ENCODE peak calls at places on chromosomes 5 and 9, in seven cellular contexts. H, M, E, I, Y, F and Z are unnamed samples.
A peak's percentile ranks its signal among the peaks of the same experiment; 100 is the strongest.

GRCh38 chr9:71719585-71719984 is 48.7 kb downstream of the CEMIP2 start:
- DNase-seq in H (no peak), M (no peak), E (no peak), I (no peak), Y (no peak), F (no peak), Z (no peak)

GRCh38 chr5:87541033-87541432 is 128.3 kb upstream of the CCNH start:
- DNase-seq in H (peak; percentile 32), M (no peak), E (peak; percentile 55), I (no peak), Y (peak; percentile 88), F (no peak), Z (peak; percentile 11)

GRCh38 chr9:14170392-14170931 is 143.5 kb downstream of the NFIB start:
- DNase-seq in H (no peak), M (no peak), E (no peak), I (no peak), Y (no peak), F (no peak), Z (no peak)

GRCh38 chr5:56818409-56819026 is 3.2 kb downstream of the MAP3K1 start:
- DNase-seq in H (no peak), M (no peak), E (no peak), I (no peak), Y (no peak), F (no peak), Z (no peak)

GRCh38 chr5:111774525-111774924 is 17.5 kb upstream of the NREP start:
- DNase-seq in H (no peak), M (no peak), E (no peak), I (no peak), Y (no peak), F (no peak), Z (no peak)

GRCh38 chr9:28004900-28005299 is 431.6 kb upstream of the C9orf72 start:
- DNase-seq in H (no peak), M (no peak), E (no peak), I (no peak), Y (no peak), F (no peak), Z (no peak)

GRCh38 chr5:375336-375920 is 53.9 kb downstream of the AHRR start:
- DNase-seq in H (no peak), M (no peak), E (no peak), I (peak; percentile 56), Y (peak; percentile 38), F (no peak), Z (no peak)

GRCh38 chr5:148248894-148249293 is 10.6 kb downstream of the MARCOL start:
- DNase-seq in H (no peak), M (no peak), E (no peak), I (no peak), Y (no peak), F (no peak), Z (no peak)

GRCh38 chr9:113964740-113965095 is 88.6 kb downstream of the ZNF618 start:
- DNase-seq in H (no peak), M (no peak), E (no peak), I (no peak), Y (no peak), F (no peak), Z (no peak)

GRCh38 chr9:101376117-101376866 is 8.5 kb downstream of the BAAT start:
- DNase-seq in H (no peak), M (no peak), E (no peak), I (no peak), Y (no peak), F (no peak), Z (no peak)

GRCh38 chr5:181235323-181235688 is 8.4 kb downstream of the RACK1 start:
- DNase-seq in H (no peak), M (no peak), E (no peak), I (no peak), Y (no peak), F (no peak), Z (peak; percentile 51)

GRCh38 chr5:134437340-134438267 is 25.9 kb upstream of the CDKN2AIPNL start:
- DNase-seq in H (no peak), M (no peak), E (no peak), I (no peak), Y (no peak), F (no peak), Z (no peak)

GRCh38 chr5:156326718-156327259 is at the start of gene SGCD:
- DNase-seq in H (no peak), M (no peak), E (peak; percentile 71), I (peak; percentile 94), Y (peak; percentile 75), F (no peak), Z (no peak)

GRCh38 chr5:94181940-94182339 is 436.5 kb downstream of the KIAA0825 start:
- DNase-seq in H (no peak), M (peak; percentile 13), E (no peak), I (no peak), Y (no peak), F (peak; percentile 4), Z (peak; percentile 13)

GRCh38 chr5:50727149-50727496 is 60.7 kb downstream of the PARP8 start:
- DNase-seq in H (no peak), M (no peak), E (peak; percentile 22), I (peak; percentile 73), Y (peak; percentile 84), F (no peak), Z (no peak)

GRCh38 chr5:16600397-16600796 is 16.4 kb downstream of the RETREG1 start:
- DNase-seq in H (no peak), M (no peak), E (peak; percentile 44), I (no peak), Y (peak; percentile 62), F (no peak), Z (peak; percentile 49)

GRCh38 chr5:120228262-120229031 is 235.7 kb upstream of the PRR16 start:
- DNase-seq in H (no peak), M (peak; percentile 1), E (no peak), I (no peak), Y (no peak), F (no peak), Z (no peak)

GRCh38 chr9:92538541-92538940 is 2.8 kb upstream of the ECM2 start:
- DNase-seq in H (no peak), M (no peak), E (no peak), I (no peak), Y (no peak), F (no peak), Z (no peak)

GRCh38 chr9:86741311-86742215 is 205.7 kb downstream of the GAS1 start:
- DNase-seq in H (peak; percentile 90), M (no peak), E (no peak), I (no peak), Y (no peak), F (no peak), Z (no peak)

DNA sequence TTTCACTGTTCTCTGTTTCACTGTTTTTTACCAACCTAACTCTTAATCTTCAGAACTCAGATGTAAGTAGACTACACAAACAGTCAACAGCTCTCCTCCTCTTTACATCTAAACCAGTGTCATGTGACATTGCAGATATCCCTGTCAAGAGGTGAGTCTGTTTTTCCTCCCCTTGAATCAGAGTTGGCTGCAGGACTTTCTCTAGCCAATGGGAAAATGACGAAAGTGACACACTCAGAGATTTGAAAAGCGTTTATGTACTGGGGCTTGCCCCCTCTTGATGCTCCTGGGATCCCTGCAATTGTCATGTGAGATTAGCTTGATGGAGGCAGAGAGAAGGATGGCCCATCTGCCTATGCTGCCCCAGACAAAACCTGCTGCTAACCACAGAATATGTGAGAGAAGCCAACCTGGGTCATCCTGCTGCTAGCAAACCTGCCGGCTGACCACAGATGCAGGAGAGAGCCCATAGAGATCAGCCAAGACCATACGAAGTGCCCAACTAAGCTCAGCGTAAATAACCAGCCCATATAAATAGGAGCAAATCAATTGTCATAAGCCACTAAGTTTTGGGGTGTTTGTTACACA is 111.1 kb downstream of the ASTN2 start:
- DNase-seq in H (no peak), M (no peak), E (no peak), I (no peak), Y (no peak), F (no peak), Z (peak; percentile 65)
- H3K4me1 ChIP-seq in H (no peaks in the 10 kb centered on the region), M (no peaks in the 10 kb centered on the region), E (no peaks in the 10 kb centered on the region), I (no peaks in the 10 kb centered on the region), Y (no peaks in the 10 kb centered on the region), F (no peaks in the 10 kb centered on the region), Z (peaks cover 66% of the 10 kb centered on the region)

GRCh38 chr9:33908749-33909148 is 91.8 kb downstream of the UBE2R2 start:
- DNase-seq in H (no peak), M (no peak), E (no peak), I (no peak), Y (no peak), F (no peak), Z (no peak)

GRCh38 chr9:33905137-33905536 is 88.2 kb downstream of the UBE2R2 start:
- DNase-seq in H (no peak), M (no peak), E (no peak), I (no peak), Y (no peak), F (no peak), Z (no peak)

GRCh38 chr9:33906769-33907168 is 89.8 kb downstream of the UBE2R2 start:
- DNase-seq in H (no peak), M (no peak), E (no peak), I (no peak), Y (no peak), F (no peak), Z (no peak)

GRCh38 chr9:33908114-33908513 is 91.2 kb downstream of the UBE2R2 start:
- DNase-seq in H (no peak), M (no peak), E (no peak), I (no peak), Y (no peak), F (no peak), Z (no peak)

DNA sequence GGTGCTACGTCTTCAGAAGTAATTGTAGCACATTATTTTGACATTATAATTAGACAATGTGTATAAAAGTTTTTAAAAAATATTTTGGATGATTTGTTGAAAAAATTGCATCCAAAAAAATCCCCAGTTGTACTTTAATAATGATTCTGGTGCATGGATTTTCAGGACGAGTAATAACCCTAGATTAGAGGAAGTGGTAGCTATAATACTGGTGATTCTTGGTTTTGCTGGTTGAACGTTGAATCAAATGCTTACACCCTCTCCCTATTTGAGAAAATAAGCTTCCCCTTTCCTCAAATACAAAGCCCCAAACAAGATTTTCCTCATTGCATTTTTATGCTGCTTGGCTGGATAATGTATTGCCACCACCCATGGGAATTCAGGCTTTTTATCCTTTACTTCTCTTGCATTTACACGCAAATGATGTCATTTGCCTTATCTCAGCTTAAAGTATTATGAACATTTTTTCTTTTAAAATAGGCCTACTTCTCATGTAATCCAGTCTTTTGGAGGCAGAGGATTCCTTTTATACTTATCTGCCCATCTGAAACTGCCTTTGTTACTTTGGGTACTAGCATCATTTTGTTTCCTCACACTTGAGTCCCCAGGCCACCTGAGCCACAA is 86.3 kb downstream of the UBE2R2 start:
- DNase-seq in H (no peak), M (no peak), E (no peak), I (no peak), Y (no peak), F (no peak), Z (no peak)
- H3K36me3 ChIP-seq in H (no peaks in the 10 kb centered on the region), M (peaks cover 8% of the 10 kb centered on the region), E (no peaks in the 10 kb centered on the region), I (no peaks in the 10 kb centered on the region), Y (peaks cover 8% of the 10 kb centered on the region), F (peaks cover 12% of the 10 kb centered on the region), Z (peaks cover 35% of the 10 kb centered on the region)

DNA sequence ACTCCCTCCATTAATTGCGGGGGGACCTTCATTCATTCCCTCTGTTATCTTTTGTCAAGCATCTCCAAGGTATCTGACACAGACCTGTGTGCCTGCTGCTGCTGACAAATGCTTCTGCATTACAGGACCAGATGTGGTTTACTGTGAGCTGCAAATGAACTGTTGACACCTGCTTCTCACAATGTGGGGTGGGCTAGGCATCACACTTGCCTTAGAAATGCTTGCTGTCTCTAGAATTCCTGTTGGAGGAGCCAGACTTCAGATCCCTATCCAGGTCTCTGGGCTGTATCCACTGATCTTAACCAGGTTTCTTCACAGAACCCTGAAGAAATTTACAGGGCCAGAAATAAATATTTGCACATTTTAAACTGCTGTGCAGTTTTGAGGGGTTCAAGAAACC is 255.4 kb downstream of the FAM114A2 start:
- DNase-seq in H (no peak), M (no peak), E (no peak), I (no peak), Y (no peak), F (no peak), Z (no peak)
- H3K4me3 ChIP-seq in H (no peak overlapping the region), M (no peak overlapping the region), E (no peak overlapping the region), I (no peak overlapping the region), Y (no peak overlapping the region), F (no peak overlapping the region), Z (no peak overlapping the region)

GRCh38 chr9:134330590-134330989 is 4.3 kb downstream of the RXRA start:
- DNase-seq in H (no peak), M (no peak), E (peak; percentile 6), I (peak; percentile 32), Y (no peak), F (no peak), Z (no peak)
- H3K4me1 ChIP-seq in H (peaks cover 42% of the 10 kb centered on the region), M (peaks cover 77% of the 10 kb centered on the region), E (peaks cover 73% of the 10 kb centered on the region), I (no peaks in the 10 kb centered on the region), Y (peaks cover 84% of the 10 kb centered on the region), F (peaks cover 15% of the 10 kb centered on the region), Z (peaks cover 29% of the 10 kb centered on the region)